ENCODE peak calls at places on chromosome 3, in six cellular contexts. Z is fibroblast of lung, D is esophagus squamous epithelium, B is K562, K is dorsolateral prefrontal cortex, H is right cardiac atrium. X is an unnamed sample.

GRCh38 chr3:16883057-16883725 is 1.6 kb upstream of the PLCL2 start:
- DNase-seq in Z (peak), D (no peak), B (no peak), K (no peak), H (peak), X (peak)

GRCh38 chr3:42600958-42601675 is 631 bp downstream of the NKTR start:
- DNase-seq in Z (peak), D (no peak), B (peak), K (no peak), H (peak), X (peak)

GRCh38 chr3:194321666-194322640 is 29.2 kb downstream of the CPN2 start:
- DNase-seq in Z (no peak), D (no peak), B (no peak), K (no peak), H (no peak), X (no peak)

GRCh38 chr3:46714728-46715506 is 2.8 kb downstream of the PRSS50 start:
- DNase-seq in Z (no peak), D (no peak), B (no peak), K (no peak), H (peak), X (no peak)

GRCh38 chr3:58349792-58350626 is 17.3 kb downstream of the PXK start:
- DNase-seq in Z (no peak), D (no peak), B (no peak), K (no peak), H (no peak), X (no peak)

GRCh38 chr3:51024765-51025681 is 350.3 kb downstream of the DOCK3 start:
- DNase-seq in Z (no peak), D (no peak), B (peak), K (no peak), H (peak), X (no peak)

GRCh38 chr3:143535994-143536784 is 312.1 kb downstream of the SLC9A9 start:
- DNase-seq in Z (no peak), D (no peak), B (no peak), K (no peak), H (no peak), X (no peak)

GRCh38 chr3:195612075-195612800 is 28.5 kb upstream of the APOD start:
- DNase-seq in Z (no peak), D (no peak), B (no peak), K (no peak), H (no peak), X (peak)

GRCh38 chr3:104750581-104750980 is 616.1 kb upstream of the ALCAM start:
- DNase-seq in Z (no peak), D (no peak), B (no peak), K (no peak), H (no peak), X (peak)

GRCh38 chr3:126469479-126469878 is 6.2 kb downstream of the ZXDC start:
- DNase-seq in Z (no peak), D (no peak), B (no peak), K (no peak), H (no peak), X (no peak)

GRCh38 chr3:82208002-82208710 is 446.7 kb upstream of the GBE1 start:
- DNase-seq in Z (no peak), D (no peak), B (no peak), K (no peak), H (no peak), X (no peak)

GRCh38 chr3:183385698-183386590 is 42.5 kb downstream of the MCF2L2 start:
- DNase-seq in Z (peak), D (no peak), B (peak), K (no peak), H (no peak), X (peak)

GRCh38 chr3:156131799-156132198 is 11.4 kb downstream of the KCNAB1 start:
- DNase-seq in Z (no peak), D (no peak), B (no peak), K (no peak), H (no peak), X (no peak)

GRCh38 chr3:16181361-16181760 is 6.9 kb downstream of the GALNT15 start:
- DNase-seq in Z (peak), D (no peak), B (no peak), K (no peak), H (peak), X (peak)

GRCh38 chr3:108079877-108080276 is 11.0 kb downstream of the CD47 start:
- DNase-seq in Z (no peak), D (no peak), B (no peak), K (no peak), H (no peak), X (no peak)

GRCh38 chr3:100254168-100254777 is 6.5 kb upstream of the TBC1D23 start:
- DNase-seq in Z (peak), D (no peak), B (peak), K (peak), H (peak), X (peak)

GRCh38 chr3:152071924-152072323 is 196.8 kb upstream of the MBNL1 start:
- DNase-seq in Z (peak), D (no peak), B (peak), K (no peak), H (no peak), X (peak)

GRCh38 chr3:31448882-31449243 is 83.9 kb upstream of the STT3B start:
- DNase-seq in Z (no peak), D (no peak), B (no peak), K (no peak), H (no peak), X (no peak)

GRCh38 chr3:110894574-110894973 is 177.0 kb upstream of the NECTIN3 start:
- DNase-seq in Z (no peak), D (no peak), B (no peak), K (no peak), H (no peak), X (peak)

GRCh38 chr3:43879166-43879565 is 188.4 kb downstream of the ABHD5 start:
- DNase-seq in Z (no peak), D (no peak), B (peak), K (no peak), H (no peak), X (no peak)

GRCh38 chr3:191329654-191330308 is 545 bp downstream of the UTS2B start:
- DNase-seq in Z (peak), D (no peak), B (peak), K (peak), H (peak), X (peak)

GRCh38 chr3:186640473-186640818 is 247 bp downstream of the FETUB start:
- DNase-seq in Z (no peak), D (no peak), B (no peak), K (peak), H (peak), X (no peak)

GRCh38 chr3:148146947-148147346 is 550.8 kb upstream of the AGTR1 start:
- DNase-seq in Z (peak), D (no peak), B (no peak), K (no peak), H (no peak), X (peak)

GRCh38 chr3:58351920-58352319 is 19.2 kb downstream of the PXK start:
- DNase-seq in Z (no peak), D (no peak), B (no peak), K (no peak), H (no peak), X (no peak)

GRCh38 chr3:143121240-143122088 is 1.9 kb downstream of the CHST2 start:
- DNase-seq in Z (peak), D (no peak), B (peak), K (peak), H (peak), X (peak)

GRCh38 chr3:181252626-181253025 is 263.1 kb upstream of the DNAJC19 start:
- DNase-seq in Z (no peak), D (no peak), B (no peak), K (no peak), H (no peak), X (no peak)

GRCh38 chr3:195809291-195809785 is 2.4 kb downstream of the MUC4 start:
- DNase-seq in Z (no peak), D (no peak), B (no peak), K (no peak), H (no peak), X (no peak)

GRCh38 chr3:184003187-184003967 is 14.3 kb downstream of the ABCC5 start:
- DNase-seq in Z (peak), D (no peak), B (no peak), K (no peak), H (no peak), X (peak)

GRCh38 chr3:62558549-62559112 is 185.3 kb upstream of the FEZF2 start:
- DNase-seq in Z (peak), D (no peak), B (peak), K (no peak), H (no peak), X (peak)

GRCh38 chr3:166829896-166830295 is 550.2 kb downstream of the ZBBX start:
- DNase-seq in Z (no peak), D (no peak), B (no peak), K (no peak), H (no peak), X (peak)

GRCh38 chr3:25266677-25267076 is 161.4 kb upstream of the RARB start:
- DNase-seq in Z (no peak), D (no peak), B (no peak), K (no peak), H (no peak), X (no peak)

GRCh38 chr3:20074226-20075063 is 34.2 kb downstream of the KAT2B start:
- DNase-seq in Z (peak), D (no peak), B (no peak), K (no peak), H (no peak), X (peak)

GRCh38 chr3:142888484-142889262 is at the start of gene PCOLCE2:
- DNase-seq in Z (no peak), D (no peak), B (peak), K (peak), H (peak), X (peak)

GRCh38 chr3:37028329-37028728 is 35.0 kb downstream of the MLH1 start:
- DNase-seq in Z (no peak), D (no peak), B (peak), K (no peak), H (peak), X (peak)

GRCh38 chr3:14429237-14429636 is 26.8 kb downstream of the SLC6A6 start:
- DNase-seq in Z (no peak), D (no peak), B (no peak), K (no peak), H (peak), X (no peak)

GRCh38 chr3:52798978-52799476 is 4.4 kb downstream of the ITIH3 start:
- DNase-seq in Z (no peak), D (no peak), B (peak), K (no peak), H (no peak), X (peak)

GRCh38 chr3:134376786-134377431 is 2.7 kb upstream of the AMOTL2 start:
- DNase-seq in Z (no peak), D (no peak), B (no peak), K (no peak), H (no peak), X (no peak)

GRCh38 chr3:53633197-53633787 is 138.9 kb downstream of the CACNA1D start:
- DNase-seq in Z (no peak), D (no peak), B (no peak), K (no peak), H (no peak), X (no peak)

GRCh38 chr3:111998661-111999641 is at the start of gene TAGLN3:
- DNase-seq in Z (no peak), D (no peak), B (no peak), K (peak), H (peak), X (no peak)
- H3K4me3 ChIP-seq in Z (peak), D (peak), B (no peak), K (peak), H (peak), X (peak)

DNA sequence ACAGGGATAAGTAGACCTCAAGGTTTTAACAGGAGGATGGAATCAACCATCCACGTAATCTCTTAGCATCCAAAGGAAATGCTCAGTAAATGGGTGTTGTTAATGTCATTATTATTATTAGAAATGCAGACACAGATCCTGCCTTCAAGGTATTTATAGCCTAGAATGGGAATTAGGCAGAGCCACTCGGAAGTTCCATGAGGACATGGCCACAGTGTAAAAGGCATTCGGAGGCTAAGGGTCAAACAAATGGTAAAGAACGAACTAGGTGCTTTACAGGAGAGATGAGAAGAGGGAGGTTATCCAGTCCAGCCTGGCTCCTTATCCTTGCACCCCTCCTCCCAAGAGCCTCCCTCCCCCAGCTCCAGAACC is 65.0 kb downstream of the SRGAP3 start:
- DNase-seq in Z (no peak), D (no peak), B (no peak), K (no peak), H (no peak), X (no peak)
- H3K4me3 ChIP-seq in Z (no peak), D (no peak), B (no peak), K (no peak), H (no peak), X (no peak)

DNA sequence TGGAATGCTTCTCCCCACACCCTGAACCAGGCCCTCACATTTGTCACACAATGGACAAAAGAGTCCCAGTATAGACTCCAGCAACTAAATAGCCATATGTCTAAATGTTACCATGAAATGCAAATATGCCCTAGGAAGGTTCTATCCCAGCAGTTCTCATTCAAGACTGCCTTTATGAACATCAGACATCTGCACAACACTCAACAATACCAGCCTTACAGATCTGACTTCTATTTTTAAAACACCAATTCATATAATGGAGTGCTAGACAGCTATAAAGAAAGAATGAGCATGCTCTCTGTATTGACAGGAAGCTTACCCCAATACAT is 7.8 kb downstream of the ITGB5 start:
- DNase-seq in Z (no peak), D (no peak), B (no peak), K (no peak), H (no peak), X (no peak)
- H3K4me3 ChIP-seq in Z (no peak), D (no peak), B (no peak), K (no peak), H (no peak), X (no peak)

GRCh38 chr3:121660356-121661171 is at the start of gene HCLS1:
- DNase-seq in Z (no peak), D (peak), B (peak), K (no peak), H (peak), X (peak)
- H3K4me3 ChIP-seq in Z (no peak), D (no peak), B (peak), K (no peak), H (peak), X (peak)